ENCODE peak calls at places on chromosomes 7 and 10, in ten cellular contexts. U is tibial nerve; E is mammary epithelial cell; C is IMR-90; S is keratinocyte; Z is spleen; F is PC-9; H is bronchial epithelial cell; D is CD8-positive, alpha-beta T cell; K is ovary. L is an unnamed sample. For H3K36me3 and H3K27me3, the result is how much of the 10 kb centered on the place peaks cover.

GRCh38 chr10:21313691-21314090 is 211.8 kb downstream of the SKIDA1 start:
- DNase-seq in U (no peak), E (no peak), C (no peak), S (no peak), Z (no peak), F (no peak), H (no peak), D (no peak), K (no peak), L (no peak)

GRCh38 chr7:54846272-54846671 is 87.3 kb upstream of the SEC61G start:
- DNase-seq in U (no peak), E (peak), C (peak), S (no peak), Z (no peak), F (no peak), H (peak), D (no peak), K (no peak), L (no peak)

GRCh38 chr7:47449810-47450586 is 131.9 kb downstream of the TNS3 start:
- DNase-seq in U (no peak), E (no peak), C (peak), S (no peak), Z (no peak), F (no peak), H (no peak), D (no peak), K (no peak), L (peak)

GRCh38 chr10:97188234-97188847 is 2.6 kb upstream of the SLIT1 start:
- DNase-seq in U (no peak), E (no peak), C (no peak), S (no peak), Z (peak), F (no peak), H (no peak), D (no peak), K (no peak), L (no peak)

GRCh38 chr10:17475661-17476060 is 21.3 kb upstream of the ST8SIA6 start:
- DNase-seq in U (no peak), E (no peak), C (no peak), S (no peak), Z (no peak), F (no peak), H (no peak), D (no peak), K (no peak), L (no peak)

GRCh38 chr10:59393349-59393748 is 31.0 kb upstream of the FAM13C start:
- DNase-seq in U (no peak), E (no peak), C (peak), S (no peak), Z (no peak), F (no peak), H (peak), D (no peak), K (no peak), L (no peak)

GRCh38 chr7:123749537-123749857 is 694 bp upstream of the WASL start:
- DNase-seq in U (peak), E (peak), C (peak), S (no peak), Z (no peak), F (no peak), H (peak), D (no peak), K (no peak), L (no peak)

GRCh38 chr7:35697414-35698175 is 2.7 kb upstream of the HERPUD2 start:
- DNase-seq in U (no peak), E (peak), C (peak), S (peak), Z (no peak), F (peak), H (peak), D (no peak), K (no peak), L (peak)

GRCh38 chr10:100374137-100374655 is 27.2 kb downstream of the SCD start:
- DNase-seq in U (no peak), E (no peak), C (no peak), S (no peak), Z (no peak), F (no peak), H (no peak), D (no peak), K (no peak), L (no peak)

GRCh38 chr7:156639426-156640256 is 933 bp upstream of the RNF32 start:
- DNase-seq in U (no peak), E (no peak), C (no peak), S (no peak), Z (no peak), F (no peak), H (no peak), D (no peak), K (no peak), L (no peak)

GRCh38 chr7:29859491-29860180 is 53.3 kb downstream of the WIPF3 start:
- DNase-seq in U (no peak), E (no peak), C (no peak), S (no peak), Z (no peak), F (no peak), H (no peak), D (no peak), K (no peak), L (no peak)

GRCh38 chr7:158133057-158133456 is 454.6 kb downstream of the PTPRN2 start:
- DNase-seq in U (no peak), E (no peak), C (no peak), S (no peak), Z (peak), F (no peak), H (no peak), D (no peak), K (no peak), L (no peak)

GRCh38 chr7:28750981-28751380 is 207.1 kb downstream of the TRIL start:
- DNase-seq in U (no peak), E (no peak), C (no peak), S (no peak), Z (no peak), F (no peak), H (no peak), D (no peak), K (no peak), L (no peak)

GRCh38 chr7:110922906-110923305 is 168.0 kb upstream of the LRRN3 start:
- DNase-seq in U (no peak), E (peak), C (peak), S (peak), Z (no peak), F (peak), H (peak), D (no peak), K (no peak), L (peak)

GRCh38 chr10:23381298-23381697 is 36.7 kb upstream of the C10orf67 start:
- DNase-seq in U (no peak), E (no peak), C (no peak), S (no peak), Z (no peak), F (no peak), H (no peak), D (no peak), K (no peak), L (no peak)

GRCh38 chr10:63498665-63499064 is 22.5 kb upstream of the REEP3 start:
- DNase-seq in U (no peak), E (no peak), C (peak), S (no peak), Z (no peak), F (no peak), H (no peak), D (no peak), K (no peak), L (no peak)

GRCh38 chr7:17109017-17109416 is 189.4 kb upstream of the AHR start:
- DNase-seq in U (no peak), E (peak), C (peak), S (no peak), Z (no peak), F (no peak), H (peak), D (no peak), K (no peak), L (peak)

GRCh38 chr10:17026686-17027485 is 102.7 kb downstream of the CUBN start:
- DNase-seq in U (no peak), E (peak), C (peak), S (no peak), Z (no peak), F (no peak), H (peak), D (peak), K (no peak), L (no peak)

GRCh38 chr10:35422236-35422635 is 85.9 kb downstream of the CCNY start:
- DNase-seq in U (no peak), E (peak), C (peak), S (no peak), Z (no peak), F (no peak), H (peak), D (no peak), K (no peak), L (no peak)

GRCh38 chr7:135197906-135198655 is 13.2 kb downstream of the WDR91 start:
- DNase-seq in U (no peak), E (no peak), C (peak), S (no peak), Z (no peak), F (no peak), H (no peak), D (no peak), K (no peak), L (peak)

GRCh38 chr10:69014171-69014570 is 25.6 kb downstream of the KIFBP start:
- DNase-seq in U (no peak), E (peak), C (peak), S (no peak), Z (no peak), F (no peak), H (peak), D (no peak), K (no peak), L (no peak)

GRCh38 chr10:111247781-111248389 is 171.1 kb downstream of the ADRA2A start:
- DNase-seq in U (no peak), E (peak), C (no peak), S (no peak), Z (no peak), F (no peak), H (no peak), D (no peak), K (no peak), L (no peak)

GRCh38 chr7:33107136-33108066 is 1.8 kb downstream of the RP9 start:
- DNase-seq in U (peak), E (peak), C (peak), S (no peak), Z (no peak), F (peak), H (peak), D (peak), K (no peak), L (no peak)

DNA sequence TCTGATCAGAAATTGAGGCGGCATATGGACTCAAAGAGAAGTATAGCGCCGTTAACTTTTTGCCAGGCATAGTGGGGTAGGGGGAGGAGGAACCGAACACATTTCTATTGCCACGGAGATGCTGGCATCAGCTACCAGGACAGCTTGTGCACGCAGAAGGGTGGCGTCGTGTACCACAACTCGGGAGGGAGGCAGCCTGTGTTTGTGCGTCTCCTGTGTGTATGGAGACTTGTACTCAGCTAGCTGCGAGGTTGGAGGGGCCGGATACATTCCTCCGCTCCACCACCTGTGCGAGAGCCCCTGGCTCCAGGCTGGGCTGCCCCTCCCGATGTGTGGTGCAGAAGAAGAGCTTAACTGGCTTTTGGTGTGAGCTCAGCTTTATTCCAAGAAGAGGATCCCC is 634.9 kb downstream of the TYW1 start:
- DNase-seq in U (no peak), E (no peak), C (no peak), S (no peak), Z (no peak), F (no peak), H (no peak), D (no peak), K (no peak), L (no peak)
- TF ChIP-seq CTCF in U (no peak), E (no peak), C (no peak), S (peak), Z (no peak), F (no peak), H (no peak), D (no peak), K (no peak), L (no peak)

GRCh38 chr7:139286144-139286543 is 55.0 kb upstream of the FMC1 start:
- DNase-seq in U (no peak), E (no peak), C (no peak), S (no peak), Z (no peak), F (no peak), H (no peak), D (no peak), K (no peak), L (no peak)

DNA sequence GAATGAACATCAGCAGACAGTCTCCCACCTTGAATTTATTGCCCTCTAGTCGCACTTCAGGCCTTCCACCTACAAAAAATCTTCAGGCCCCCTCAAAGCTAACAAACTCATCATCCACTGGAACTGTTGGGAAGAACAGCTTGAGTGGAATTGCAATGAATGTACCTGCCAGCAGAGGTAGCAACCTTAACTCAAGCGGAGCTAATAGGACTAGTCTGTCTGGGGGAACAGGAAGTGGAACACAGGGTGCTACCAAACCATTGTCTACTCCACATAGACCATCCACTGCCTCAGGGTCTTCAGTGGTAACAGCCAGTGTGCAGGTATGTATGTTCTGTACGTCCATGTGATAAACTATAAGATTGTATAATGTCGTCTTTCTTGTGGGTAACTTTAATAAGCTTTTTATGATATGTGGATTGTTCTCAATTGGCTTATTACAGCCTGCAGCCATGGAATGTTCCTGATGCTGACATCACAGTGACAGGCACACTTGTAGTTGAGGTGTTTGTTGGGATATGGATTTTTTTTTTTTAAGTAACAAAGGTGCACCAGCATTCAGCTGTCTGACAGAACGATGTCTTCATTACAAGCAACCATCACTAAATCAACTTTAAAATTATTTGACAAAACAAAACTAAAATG is 53.3 kb downstream of the UBN2 start:
- DNase-seq in U (no peak), E (no peak), C (no peak), S (no peak), Z (no peak), F (no peak), H (no peak), D (no peak), K (no peak), L (no peak)
- H3K36me3 ChIP-seq in U (half or more), E (under half), C (under half), S (under half), Z (half or more), F (under half), H (under half), D (under half), K (under half), L (under half)

GRCh38 chr10:22321156-22321711 is 335 bp downstream of the BMI1 start:
- DNase-seq in U (peak), E (peak), C (peak), S (no peak), Z (peak), F (peak), H (peak), D (peak), K (peak), L (no peak)

GRCh38 chr10:22323538-22324305 is 2.8 kb downstream of the BMI1 start:
- DNase-seq in U (no peak), E (no peak), C (no peak), S (no peak), Z (no peak), F (no peak), H (no peak), D (no peak), K (no peak), L (no peak)

GRCh38 chr10:22322663-22323160 is 1.8 kb downstream of the BMI1 start:
- DNase-seq in U (no peak), E (no peak), C (no peak), S (no peak), Z (no peak), F (no peak), H (no peak), D (no peak), K (no peak), L (no peak)

GRCh38 chr10:22320591-22321155 is at the start of gene BMI1:
- DNase-seq in U (peak), E (peak), C (peak), S (no peak), Z (peak), F (peak), H (no peak), D (peak), K (peak), L (no peak)

DNA sequence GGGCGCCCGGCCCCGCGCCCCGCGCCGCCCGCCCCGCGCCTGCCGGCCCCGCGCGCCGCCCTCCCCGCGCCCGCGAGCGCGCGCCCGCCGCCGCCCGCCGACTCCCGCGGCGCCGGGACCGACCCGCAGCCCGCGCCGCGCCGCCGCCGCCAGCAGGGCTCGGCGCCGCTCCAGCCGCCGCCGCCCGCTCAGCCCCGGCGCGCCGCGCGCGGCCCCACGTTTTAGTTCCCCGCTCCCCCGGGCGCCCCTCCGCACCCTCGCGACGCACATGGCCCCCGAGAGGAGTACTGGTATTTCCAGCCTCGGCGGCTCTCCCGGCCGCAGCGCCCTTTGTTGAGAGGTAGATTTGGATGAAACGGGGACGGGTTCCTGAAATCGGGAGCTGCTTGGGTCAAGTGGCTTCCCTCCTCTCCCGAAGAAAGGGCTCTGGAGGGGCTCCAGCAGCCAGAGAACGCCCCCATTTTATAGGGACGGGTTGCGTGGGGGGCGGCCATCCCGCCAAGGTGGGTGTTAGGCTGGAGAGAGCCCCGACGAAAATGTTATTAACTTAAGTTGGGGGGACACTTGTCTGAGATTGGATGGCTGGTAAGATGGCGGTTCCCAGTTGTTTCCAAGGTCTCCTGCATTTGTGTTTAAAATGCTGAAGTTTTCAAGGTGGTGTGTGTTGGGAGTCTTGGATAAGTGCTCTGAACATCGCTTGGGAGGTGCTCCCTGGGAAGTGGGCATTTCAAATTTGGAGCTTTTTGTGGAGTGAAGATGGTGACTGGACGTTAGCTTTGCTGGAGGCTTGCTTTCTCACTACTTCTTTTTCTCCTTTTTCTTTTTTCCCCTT is 1.1 kb downstream of the BMI1 start:
- DNase-seq in U (no peak), E (peak), C (no peak), S (no peak), Z (peak), F (peak), H (no peak), D (peak), K (peak), L (no peak)
- H3K27me3 ChIP-seq in U (under half), E (under half), C (under half), S (under half), Z (under half), F (under half), H (under half), D (under half), K (under half), L (under half)

GRCh38 chr7:149067869-149068268 is 22.6 kb downstream of the ZNF786 start:
- DNase-seq in U (no peak), E (no peak), C (no peak), S (no peak), Z (no peak), F (no peak), H (peak), D (no peak), K (no peak), L (no peak)
- TF ChIP-seq CTCF in U (no peak), E (peak), C (no peak), S (peak), Z (no peak), F (peak), H (peak), D (no peak), K (no peak), L (no peak)

GRCh38 chr10:73723516-73723915 is 20.7 kb upstream of the SEC24C start:
- DNase-seq in U (no peak), E (no peak), C (no peak), S (no peak), Z (no peak), F (no peak), H (no peak), D (no peak), K (no peak), L (no peak)

GRCh38 chr10:73716251-73716650 is 18.3 kb upstream of the AGAP5 start:
- DNase-seq in U (no peak), E (no peak), C (no peak), S (no peak), Z (no peak), F (no peak), H (no peak), D (no peak), K (no peak), L (no peak)

DNA sequence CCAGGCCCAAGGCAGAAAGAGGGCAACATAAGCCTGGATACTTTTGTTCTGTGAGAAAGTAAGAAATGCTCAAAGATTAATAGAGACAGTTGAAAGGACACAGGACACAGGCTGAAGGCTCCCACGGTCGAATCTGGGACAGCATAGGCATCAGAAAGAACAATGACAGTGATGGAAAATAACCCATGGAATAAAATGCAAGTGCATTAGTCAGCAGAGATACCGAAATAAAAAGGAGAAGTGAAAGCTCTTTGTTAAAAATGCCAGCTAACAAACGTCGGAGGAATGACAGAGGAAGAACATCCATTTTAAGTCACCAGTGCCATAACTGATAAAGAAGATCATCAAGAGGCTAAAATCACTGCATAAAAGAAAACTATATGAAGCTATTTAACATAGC is 19.7 kb upstream of the AGAP5 start:
- DNase-seq in U (no peak), E (no peak), C (no peak), S (no peak), Z (no peak), F (no peak), H (no peak), D (no peak), K (no peak), L (no peak)
- H3K36me3 ChIP-seq in U (half or more), E (under half), C (under half), S (under half), Z (half or more), F (under half), H (under half), D (under half), K (under half), L (under half)

GRCh38 chr10:103276941-103277712 is at the start of gene INA:
- DNase-seq in U (no peak), E (peak), C (peak), S (no peak), Z (no peak), F (peak), H (no peak), D (no peak), K (no peak), L (no peak)
- H3K27me3 ChIP-seq in U (under half), E (under half), C (under half), S (under half), Z (half or more), F (under half), H (under half), D (under half), K (under half), L (under half)

GRCh38 chr7:132656846-132657776 is 80.8 kb upstream of the PLXNA4 start:
- DNase-seq in U (no peak), E (no peak), C (peak), S (no peak), Z (no peak), F (no peak), H (peak), D (no peak), K (no peak), L (no peak)
- TF ChIP-seq CTCF in U (peak), E (peak), C (peak), S (peak), Z (no peak), F (peak), H (peak), D (peak), K (no peak), L (peak)

L was measured in BJ.